ENCODE peak calls at places on chromosomes 1 and 21, in five cellular contexts. K is HFF-Myc, W is lower leg skin, N is fibroblast of lung, E is PC-3. D is an unnamed sample.

GRCh38 chr1:155871390-155871789 is 12.0 kb downstream of the SYT11 start:
- DNase-seq in E (no peak), N (peak), K (no peak), W (no peak), D (no peak)

GRCh38 chr1:10429868-10430215 is 391 bp upstream of the CENPS start:
- DNase-seq in N (peak), W (no peak), E (peak), K (no peak), D (no peak)

GRCh38 chr1:218299416-218299815 is 14.3 kb downstream of the RRP15 start:
- DNase-seq in K (peak), E (peak), N (peak), W (no peak), D (peak)

GRCh38 chr1:26717066-26717465 is 21.3 kb downstream of the ARID1A start:
- DNase-seq in W (no peak), K (no peak), N (no peak), E (no peak), D (no peak)

GRCh38 chr1:170044187-170044586 is 30.3 kb downstream of the KIFAP3 start:
- DNase-seq in W (no peak), E (no peak), N (no peak), K (no peak), D (no peak)

GRCh38 chr1:228058981-228059535 is 23.4 kb upstream of the ARF1 start:
- DNase-seq in K (no peak), E (no peak), W (no peak), N (no peak), D (no peak)

GRCh38 chr1:61757945-61758344 is 15.7 kb downstream of the PATJ start:
- DNase-seq in E (no peak), W (no peak), N (peak), K (no peak), D (no peak)

GRCh38 chr1:91054780-91055481 is 33.1 kb upstream of the ZNF644 start:
- DNase-seq in K (no peak), E (no peak), W (no peak), N (no peak), D (no peak)

GRCh38 chr1:70914224-70914623 is 133.4 kb downstream of the PTGER3 start:
- DNase-seq in K (no peak), E (no peak), W (no peak), N (no peak), D (no peak)

GRCh38 chr1:18010408-18010807 is 97.2 kb upstream of the IGSF21 start:
- DNase-seq in N (no peak), E (no peak), W (no peak), K (no peak), D (no peak)

GRCh38 chr1:19828546-19828945 is 13.5 kb upstream of the RNF186 start:
- DNase-seq in K (no peak), N (peak), W (no peak), E (peak), D (no peak)

GRCh38 chr1:201653883-201654282 is 115.0 kb downstream of the NAV1 start:
- DNase-seq in K (no peak), W (no peak), E (no peak), N (no peak), D (no peak)

GRCh38 chr1:145859491-145860159 is 744 bp upstream of the PIAS3 start:
- DNase-seq in K (peak), W (peak), E (peak), N (peak), D (peak)

GRCh38 chr1:145858937-145859490 is at the start of gene PIAS3:
- DNase-seq in K (peak), E (peak), N (peak), W (peak), D (peak)

GRCh38 chr1:145858238-145858936 is 494 bp downstream of the PIAS3 start:
- DNase-seq in E (peak), K (no peak), W (peak), N (peak), D (no peak)

GRCh38 chr1:145857170-145857569 is 1.7 kb downstream of the PIAS3 start:
- DNase-seq in N (no peak), K (no peak), E (no peak), W (no peak), D (no peak)

DNA sequence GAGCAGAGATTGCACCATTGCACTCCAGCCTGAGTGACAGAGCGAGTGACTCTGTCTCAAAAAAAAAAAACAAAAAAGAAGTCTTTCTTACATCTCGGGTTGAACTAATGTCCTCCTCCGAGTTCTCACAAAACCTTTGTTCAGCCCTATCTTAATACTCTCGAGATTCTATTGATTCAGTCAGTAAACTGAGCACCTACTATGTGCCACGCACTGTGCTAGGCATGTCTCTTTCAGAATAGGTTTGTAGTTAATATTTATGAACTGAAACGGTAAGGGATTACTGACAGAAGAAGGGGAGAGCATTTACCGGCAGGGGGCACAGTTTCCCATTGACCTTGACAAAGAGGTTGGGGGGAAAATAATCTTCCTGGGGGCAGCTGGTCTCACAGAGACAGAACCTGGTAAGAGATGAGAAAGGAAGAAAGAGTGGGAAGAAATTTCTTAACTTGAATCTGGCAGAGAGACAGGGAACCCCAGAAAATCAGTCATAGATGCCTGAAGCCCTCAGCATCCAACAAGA is 3.4 kb downstream of the PIAS3 start:
- DNase-seq in E (no peak), W (no peak), N (no peak), K (no peak), D (no peak)
- TF ChIP-seq CTCF in E (no peak), W (no peak), N (peak), K (peak), D (peak)

GRCh38 chr1:247531937-247532336 is 4.3 kb downstream of the OR2C3 start:
- DNase-seq in W (no peak), N (no peak), K (no peak), E (no peak), D (no peak)

GRCh38 chr1:247536340-247536739 is at the start of gene OR2C3:
- DNase-seq in E (no peak), W (no peak), N (no peak), K (no peak), D (no peak)

GRCh38 chr1:247535402-247535801 is 838 bp downstream of the OR2C3 start:
- DNase-seq in E (no peak), K (no peak), N (no peak), W (no peak), D (peak)

GRCh38 chr1:247528812-247529474 is 7.3 kb downstream of the OR2C3 start:
- DNase-seq in N (no peak), K (no peak), E (peak), W (no peak), D (no peak)

GRCh38 chr1:247530785-247531184 is 5.5 kb downstream of the OR2C3 start:
- DNase-seq in N (no peak), E (no peak), W (no peak), K (no peak), D (no peak)
- H3K4me3 ChIP-seq in N (no peak), E (no peak), W (no peak), K (no peak), D (no peak)

GRCh38 chr1:222455188-222455879 is 92.6 kb downstream of the HHIPL2 start:
- DNase-seq in N (peak), W (peak), K (peak), E (peak), D (peak)

GRCh38 chr1:222457513-222457912 is 90.4 kb downstream of the HHIPL2 start:
- DNase-seq in W (no peak), E (no peak), N (no peak), K (no peak), D (no peak)

GRCh38 chr1:222457084-222457483 is 90.8 kb downstream of the HHIPL2 start:
- DNase-seq in K (no peak), N (no peak), W (no peak), E (no peak), D (no peak)

GRCh38 chr1:222454196-222454595 is 93.7 kb downstream of the HHIPL2 start:
- DNase-seq in K (no peak), W (no peak), E (no peak), N (peak), D (peak)

DNA sequence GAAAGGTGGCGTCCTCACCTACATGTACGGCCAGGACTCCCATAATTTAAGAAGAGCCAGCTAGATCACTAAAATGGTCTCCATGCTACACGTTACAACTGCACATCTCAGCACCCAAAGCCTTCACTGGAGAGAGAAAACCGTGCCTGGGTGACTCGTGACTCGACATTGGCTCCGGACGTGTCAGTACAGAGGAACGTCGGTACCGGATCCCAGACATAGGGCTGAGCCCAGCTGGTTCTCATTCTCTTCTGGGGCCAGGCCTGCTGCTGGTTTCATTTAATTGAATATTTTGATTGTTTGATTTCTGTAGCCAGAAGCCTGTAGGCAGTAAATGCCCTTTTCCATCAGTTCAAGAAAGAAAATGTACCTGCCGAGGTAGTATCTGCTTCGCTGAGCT is 93.1 kb downstream of the HHIPL2 start:
- DNase-seq in W (peak), N (peak), K (no peak), E (no peak), D (peak)
- TF ChIP-seq CTCF in W (no peak), N (no peak), K (no peak), E (no peak), D (no peak)

GRCh38 chr21:33267250-33267649 is 1.1 kb downstream of the IL10RB start:
- DNase-seq in W (no peak), N (no peak), K (no peak), E (no peak), D (no peak)
- H3K4me3 ChIP-seq in W (peak), N (peak), K (peak), E (peak), D (peak)

D was measured in BJ.